ENCODE peak calls at places on chromosomes 3 and 15, in six cellular contexts. T, Q, M, F, J and I are unnamed samples.

GRCh38 chr3:142447308-142447851 is 457 bp downstream of the XRN1 start:
- DNase-seq in T (peak; percentile 39), F (peak; percentile 15), Q (no peak), M (no peak), J (no peak), I (peak; percentile 25)

GRCh38 chr3:128011140-128011539 is 41.1 kb upstream of the SEC61A1 start:
- DNase-seq in Q (peak; percentile 42), M (peak; percentile 84), J (no peak), T (peak; percentile 29), F (peak; percentile 61), I (peak; percentile 82)

GRCh38 chr3:63611382-63611781 is 41.1 kb upstream of the SNTN start:
- DNase-seq in F (no peak), T (no peak), Q (no peak), M (no peak), J (no peak), I (no peak)

GRCh38 chr3:196523841-196524240 is 8.7 kb upstream of the SMCO1 start:
- DNase-seq in F (no peak), Q (no peak), J (no peak), T (no peak), M (no peak), I (no peak)

GRCh38 chr3:57983734-57984518 is 24.3 kb upstream of the FLNB start:
- DNase-seq in T (peak; percentile 88), M (no peak), F (no peak), J (peak; percentile 96), Q (peak; percentile 19), I (no peak)

GRCh38 chr3:113783980-113784379 is 37.1 kb downstream of the ATP6V1A start:
- DNase-seq in T (no peak), F (no peak), J (no peak), M (no peak), Q (no peak), I (no peak)

GRCh38 chr3:50272911-50273688 is 4.2 kb downstream of the SEMA3B start:
- DNase-seq in J (peak; percentile 44), Q (peak; percentile 87), T (peak; percentile 64), M (peak; percentile 100), F (no peak), I (peak; percentile 70)

GRCh38 chr3:119319311-119319710 is 25.1 kb downstream of the ARHGAP31 start:
- DNase-seq in F (no peak), M (no peak), T (no peak), J (no peak), Q (no peak), I (no peak)

GRCh38 chr3:36494461-36495109 is 114.3 kb downstream of the STAC start:
- DNase-seq in Q (no peak), F (no peak), T (no peak), J (no peak), M (no peak), I (no peak)

GRCh38 chr15:64521726-64522164 is 61.4 kb downstream of the ZNF609 start:
- DNase-seq in J (no peak), T (peak; percentile 78), F (peak; percentile 68), Q (no peak), M (no peak), I (peak; percentile 44)

GRCh38 chr15:92908369-92909057 is 8.4 kb downstream of the CHD2 start:
- DNase-seq in M (no peak), T (no peak), J (no peak), Q (no peak), F (no peak), I (no peak)
- H3K36me3 ChIP-seq in M (no peaks in the 10 kb centered on the region), T (no peaks in the 10 kb centered on the region), J (peaks cover 3% of the 10 kb centered on the region), Q (peaks cover 59% of the 10 kb centered on the region), F (no peaks in the 10 kb centered on the region), I (peaks cover 19% of the 10 kb centered on the region)

GRCh38 chr15:73146419-73146818 is 94.2 kb downstream of the NEO1 start:
- DNase-seq in M (no peak), T (no peak), F (no peak), Q (no peak), J (no peak), I (no peak)

GRCh38 chr15:73143763-73144155 is 91.5 kb downstream of the NEO1 start:
- DNase-seq in M (no peak), F (no peak), T (no peak), J (no peak), Q (no peak), I (no peak)

GRCh38 chr15:73141216-73141900 is 89.1 kb downstream of the NEO1 start:
- DNase-seq in J (no peak), T (no peak), F (no peak), Q (no peak), M (no peak), I (no peak)

GRCh38 chr15:73140154-73140553 is 87.9 kb downstream of the NEO1 start:
- DNase-seq in F (no peak), Q (no peak), T (no peak), J (no peak), M (no peak), I (no peak)

GRCh38 chr15:73142802-73143762 is 90.8 kb downstream of the NEO1 start:
- DNase-seq in T (no peak), Q (no peak), F (no peak), M (no peak), J (peak; percentile 19), I (no peak)
- H3K4me3 ChIP-seq in T (no peak overlapping the region), Q (no peak overlapping the region), F (no peak overlapping the region), M (no peak overlapping the region), J (no peak overlapping the region), I (no peak overlapping the region)

GRCh38 chr3:66344846-66345578 is 124.2 kb downstream of the SLC25A26 start:
- DNase-seq in F (no peak), Q (no peak), T (no peak), J (no peak), M (no peak), I (no peak)

GRCh38 chr3:66350601-66351000 is 129.8 kb downstream of the SLC25A26 start:
- DNase-seq in M (no peak), Q (no peak), F (no peak), J (no peak), T (no peak), I (no peak)

GRCh38 chr3:66344391-66344811 is 123.6 kb downstream of the SLC25A26 start:
- DNase-seq in T (peak; percentile 50), F (no peak), Q (no peak), M (no peak), J (no peak), I (no peak)

GRCh38 chr3:66353039-66353438 is 132.2 kb downstream of the SLC25A26 start:
- DNase-seq in J (no peak), F (no peak), T (no peak), M (no peak), Q (no peak), I (no peak)

GRCh38 chr3:66348696-66349095 is 127.9 kb downstream of the SLC25A26 start:
- DNase-seq in F (no peak), Q (no peak), T (no peak), M (no peak), J (no peak), I (no peak)
- TF ChIP-seq ZNF274 in F (no peak), Q (no peak), T (no peak), M (no peak), J (no peak), I (no peak)

GRCh38 chr15:85723960-85724945 is 70.5 kb downstream of the KLHL25 start:
- DNase-seq in Q (no peak), J (no peak), T (no peak), F (no peak), M (no peak), I (no peak)
- H3K36me3 ChIP-seq in Q (no peaks in the 10 kb centered on the region), J (peaks cover 29% of the 10 kb centered on the region), T (peaks cover 53% of the 10 kb centered on the region), F (peaks cover 11% of the 10 kb centered on the region), M (peaks cover 20% of the 10 kb centered on the region), I (peaks cover 83% of the 10 kb centered on the region)

DNA sequence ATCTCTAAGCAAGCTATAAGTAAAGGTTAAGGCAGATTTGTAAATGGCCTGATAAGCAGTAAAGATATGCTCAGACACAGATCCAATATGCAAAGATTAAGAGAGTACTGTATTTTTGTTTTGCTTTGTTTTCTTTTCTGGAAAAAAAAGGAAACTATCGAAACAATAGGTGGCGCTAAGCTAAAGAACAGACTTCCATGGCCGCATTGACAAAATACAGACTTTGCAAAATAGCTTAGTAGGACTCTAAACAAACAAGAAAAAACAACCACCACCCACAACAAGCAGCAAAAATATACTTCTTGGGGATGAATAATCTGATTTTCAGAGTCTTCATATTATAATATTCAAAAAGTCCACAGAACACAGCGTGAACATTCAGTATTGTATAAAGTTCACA is 758.4 kb upstream of the ROBO1 start:
- DNase-seq in Q (no peak), M (no peak), J (no peak), T (no peak), F (no peak), I (no peak)
- H3K4me3 ChIP-seq in Q (no peak overlapping the region), M (no peak overlapping the region), J (no peak overlapping the region), T (no peak overlapping the region), F (no peak overlapping the region), I (no peak overlapping the region)

GRCh38 chr3:109050591-109051167 is 67.3 kb downstream of the MORC1 start:
- DNase-seq in M (no peak), J (no peak), F (peak; percentile 39), T (peak; percentile 3), Q (peak; percentile 6), I (no peak)
- TF ChIP-seq ZNF274 in M (no peak), J (no peak), F (no peak), T (no peak), Q (no peak), I (no peak)

GRCh38 chr15:84778194-84778593 is 29.8 kb downstream of the ZNF592 start:
- DNase-seq in M (peak; percentile 57), J (no peak), F (no peak), T (no peak), Q (no peak), I (peak; percentile 22)
- H3K36me3 ChIP-seq in M (peaks cover 4% of the 10 kb centered on the region), J (peaks cover 18% of the 10 kb centered on the region), F (peaks cover 14% of the 10 kb centered on the region), T (peaks cover 28% of the 10 kb centered on the region), Q (peaks cover 52% of the 10 kb centered on the region), I (peaks cover 43% of the 10 kb centered on the region)

DNA sequence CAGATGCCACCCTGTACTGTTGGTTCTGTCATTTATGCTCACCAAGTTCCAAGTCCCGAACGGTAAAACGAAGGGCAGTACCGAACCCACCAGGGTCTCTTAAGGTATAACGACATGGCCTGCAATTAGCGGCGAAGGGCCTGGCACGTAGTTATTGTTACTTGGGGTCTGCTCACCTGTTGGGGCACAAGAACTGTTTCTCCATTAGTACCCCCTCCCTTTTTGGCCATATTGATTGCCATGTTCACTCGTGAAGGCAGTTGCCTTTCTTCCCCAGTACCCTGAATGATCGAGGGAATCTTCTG is 435 bp downstream of the IL17RB start:
- DNase-seq in M (no peak), F (no peak), T (no peak), Q (no peak), J (no peak), I (no peak)
- H3K4me3 ChIP-seq in M (peak overlapping the region; percentile 79), F (peak overlapping the region; percentile 72), T (peak overlapping the region; percentile 77), Q (no peak overlapping the region), J (peak overlapping the region; percentile 73), I (peak overlapping the region; percentile 71)